ENCODE peak calls at places on chromosomes 4 and X, in ten cellular contexts. One of them, this sample, is unnamed.

GRCh38 chr4:177239475-177239874 is 70.2 kb upstream of the NEIL3 start:
- DNase-seq in IMR-90: peak; percentile 44
- DNase-seq in endothelial cell of umbilical vein: no peak
- DNase-seq in fibroblast of the conjunctiva: no peak
- DNase-seq in M059J: no peak
- DNase-seq in stimulated activated CD8-positive, alpha-beta memory T cell treated with anti-CD3 and anti-CD28 coated beads, Interleukin-12 subunit alpha, Interleukin-12 subunit beta, amount 100 ng/mL, for 4 hours: no peak
- DNase-seq in RWPE1: no peak
- DNase-seq in CD4-positive, alpha-beta T cell: no peak
- DNase-seq in hippocampal formation: no peak
- DNase-seq in C1 segment of cervical spinal cord: no peak
- DNase-seq in this sample: no peak

GRCh38 chr4:100340534-100341364 is 150.5 kb upstream of the DDIT4L start:
- DNase-seq in IMR-90: peak; percentile 74
- DNase-seq in endothelial cell of umbilical vein: no peak
- DNase-seq in fibroblast of the conjunctiva: no peak
- DNase-seq in M059J: peak; percentile 5
- DNase-seq in stimulated activated CD8-positive, alpha-beta memory T cell treated with anti-CD3 and anti-CD28 coated beads, Interleukin-12 subunit alpha, Interleukin-12 subunit beta, amount 100 ng/mL, for 4 hours: no peak
- DNase-seq in RWPE1: no peak
- DNase-seq in CD4-positive, alpha-beta T cell: no peak
- DNase-seq in hippocampal formation: no peak
- DNase-seq in C1 segment of cervical spinal cord: no peak
- DNase-seq in this sample: no peak

GRCh38 chrX:44972132-44972531 is 99.1 kb downstream of the KDM6A start:
- DNase-seq in IMR-90: no peak
- DNase-seq in endothelial cell of umbilical vein: no peak
- DNase-seq in fibroblast of the conjunctiva: no peak
- DNase-seq in M059J: no peak
- DNase-seq in stimulated activated CD8-positive, alpha-beta memory T cell treated with anti-CD3 and anti-CD28 coated beads, Interleukin-12 subunit alpha, Interleukin-12 subunit beta, amount 100 ng/mL, for 4 hours: no peak
- DNase-seq in RWPE1: no peak
- DNase-seq in CD4-positive, alpha-beta T cell: no peak
- DNase-seq in hippocampal formation: no peak
- DNase-seq in C1 segment of cervical spinal cord: no peak
- DNase-seq in this sample: no peak

GRCh38 chr4:166257891-166258290 is 384.9 kb downstream of the TLL1 start:
- DNase-seq in IMR-90: no peak
- DNase-seq in endothelial cell of umbilical vein: no peak
- DNase-seq in fibroblast of the conjunctiva: no peak
- DNase-seq in M059J: peak; percentile 19
- DNase-seq in stimulated activated CD8-positive, alpha-beta memory T cell treated with anti-CD3 and anti-CD28 coated beads, Interleukin-12 subunit alpha, Interleukin-12 subunit beta, amount 100 ng/mL, for 4 hours: no peak
- DNase-seq in RWPE1: no peak
- DNase-seq in CD4-positive, alpha-beta T cell: no peak
- DNase-seq in hippocampal formation: no peak
- DNase-seq in C1 segment of cervical spinal cord: no peak
- DNase-seq in this sample: no peak

GRCh38 chrX:7904557-7904956 is 22.7 kb downstream of the PNPLA4 start:
- DNase-seq in IMR-90: peak; percentile 23
- DNase-seq in endothelial cell of umbilical vein: no peak
- DNase-seq in fibroblast of the conjunctiva: no peak
- DNase-seq in M059J: no peak
- DNase-seq in stimulated activated CD8-positive, alpha-beta memory T cell treated with anti-CD3 and anti-CD28 coated beads, Interleukin-12 subunit alpha, Interleukin-12 subunit beta, amount 100 ng/mL, for 4 hours: no peak
- DNase-seq in RWPE1: no peak
- DNase-seq in CD4-positive, alpha-beta T cell: no peak
- DNase-seq in hippocampal formation: peak; percentile 9
- DNase-seq in C1 segment of cervical spinal cord: no peak
- DNase-seq in this sample: no peak

GRCh38 chr4:187251896-187252295 is 528.2 kb upstream of the FAT1 start:
- DNase-seq in IMR-90: peak; percentile 18
- DNase-seq in endothelial cell of umbilical vein: no peak
- DNase-seq in fibroblast of the conjunctiva: no peak
- DNase-seq in M059J: no peak
- DNase-seq in stimulated activated CD8-positive, alpha-beta memory T cell treated with anti-CD3 and anti-CD28 coated beads, Interleukin-12 subunit alpha, Interleukin-12 subunit beta, amount 100 ng/mL, for 4 hours: no peak
- DNase-seq in RWPE1: no peak
- DNase-seq in CD4-positive, alpha-beta T cell: no peak
- DNase-seq in hippocampal formation: no peak
- DNase-seq in C1 segment of cervical spinal cord: no peak
- DNase-seq in this sample: no peak

GRCh38 chr4:77821775-77822174 is 2.6 kb upstream of the CNOT6L start:
- DNase-seq in IMR-90: no peak
- DNase-seq in endothelial cell of umbilical vein: peak; percentile 47
- DNase-seq in fibroblast of the conjunctiva: no peak
- DNase-seq in M059J: no peak
- DNase-seq in stimulated activated CD8-positive, alpha-beta memory T cell treated with anti-CD3 and anti-CD28 coated beads, Interleukin-12 subunit alpha, Interleukin-12 subunit beta, amount 100 ng/mL, for 4 hours: no peak
- DNase-seq in RWPE1: no peak
- DNase-seq in CD4-positive, alpha-beta T cell: peak; percentile 49
- DNase-seq in hippocampal formation: no peak
- DNase-seq in C1 segment of cervical spinal cord: peak; percentile 1
- DNase-seq in this sample: peak; percentile 14

GRCh38 chr4:89837385-89837995 is 529 bp upstream of the SNCA start:
- DNase-seq in IMR-90: peak; percentile 16
- DNase-seq in endothelial cell of umbilical vein: peak; percentile 79
- DNase-seq in fibroblast of the conjunctiva: no peak
- DNase-seq in M059J: peak; percentile 38
- DNase-seq in stimulated activated CD8-positive, alpha-beta memory T cell treated with anti-CD3 and anti-CD28 coated beads, Interleukin-12 subunit alpha, Interleukin-12 subunit beta, amount 100 ng/mL, for 4 hours: no peak
- DNase-seq in RWPE1: peak; percentile 41
- DNase-seq in CD4-positive, alpha-beta T cell: peak; percentile 7
- DNase-seq in hippocampal formation: peak; percentile 41
- DNase-seq in C1 segment of cervical spinal cord: peak; percentile 92
- DNase-seq in this sample: no peak

GRCh38 chr4:87966095-87966496 is 9.4 kb upstream of the SPP1 start:
- DNase-seq in IMR-90: no peak
- DNase-seq in endothelial cell of umbilical vein: no peak
- DNase-seq in fibroblast of the conjunctiva: no peak
- DNase-seq in M059J: no peak
- DNase-seq in stimulated activated CD8-positive, alpha-beta memory T cell treated with anti-CD3 and anti-CD28 coated beads, Interleukin-12 subunit alpha, Interleukin-12 subunit beta, amount 100 ng/mL, for 4 hours: no peak
- DNase-seq in RWPE1: no peak
- DNase-seq in CD4-positive, alpha-beta T cell: no peak
- DNase-seq in hippocampal formation: no peak
- DNase-seq in C1 segment of cervical spinal cord: no peak
- DNase-seq in this sample: no peak

GRCh38 chr4:99856166-99856565 is 38.1 kb downstream of the LAMTOR3 start:
- DNase-seq in IMR-90: peak; percentile 50
- DNase-seq in endothelial cell of umbilical vein: peak; percentile 13
- DNase-seq in fibroblast of the conjunctiva: peak; percentile 3
- DNase-seq in M059J: peak; percentile 57
- DNase-seq in stimulated activated CD8-positive, alpha-beta memory T cell treated with anti-CD3 and anti-CD28 coated beads, Interleukin-12 subunit alpha, Interleukin-12 subunit beta, amount 100 ng/mL, for 4 hours: no peak
- DNase-seq in RWPE1: peak; percentile 34
- DNase-seq in CD4-positive, alpha-beta T cell: no peak
- DNase-seq in hippocampal formation: no peak
- DNase-seq in C1 segment of cervical spinal cord: no peak
- DNase-seq in this sample: no peak

GRCh38 chrX:151488677-151489076 is 74.8 kb upstream of the PASD1 start:
- DNase-seq in IMR-90: no peak
- DNase-seq in endothelial cell of umbilical vein: no peak
- DNase-seq in fibroblast of the conjunctiva: no peak
- DNase-seq in M059J: peak; percentile 32
- DNase-seq in stimulated activated CD8-positive, alpha-beta memory T cell treated with anti-CD3 and anti-CD28 coated beads, Interleukin-12 subunit alpha, Interleukin-12 subunit beta, amount 100 ng/mL, for 4 hours: no peak
- DNase-seq in RWPE1: peak; percentile 7
- DNase-seq in CD4-positive, alpha-beta T cell: no peak
- DNase-seq in hippocampal formation: no peak
- DNase-seq in C1 segment of cervical spinal cord: no peak
- DNase-seq in this sample: no peak

GRCh38 chr4:1571165-1571908 is 112.8 kb downstream of the FAM53A start:
- DNase-seq in IMR-90: no peak
- DNase-seq in endothelial cell of umbilical vein: no peak
- DNase-seq in fibroblast of the conjunctiva: no peak
- DNase-seq in M059J: no peak
- DNase-seq in stimulated activated CD8-positive, alpha-beta memory T cell treated with anti-CD3 and anti-CD28 coated beads, Interleukin-12 subunit alpha, Interleukin-12 subunit beta, amount 100 ng/mL, for 4 hours: no peak
- DNase-seq in RWPE1: no peak
- DNase-seq in CD4-positive, alpha-beta T cell: no peak
- DNase-seq in hippocampal formation: no peak
- DNase-seq in C1 segment of cervical spinal cord: no peak
- DNase-seq in this sample: no peak